ENCODE peak calls at places on chromosome 16, in six cellular contexts. One of them, this sample, is unnamed.

GRCh38 chr16:16763449-16763848 is 384.5 kb downstream of the NPIPA7 start:
- ATAC-seq in heart right ventricle: no peak
- ATAC-seq in left lung: no peak
- ATAC-seq in GM23338: no peak
- ATAC-seq in K562: no peak
- ATAC-seq in HepG2: no peak
- ATAC-seq in this sample: no peak

GRCh38 chr16:4200000-4200780 is 41.7 kb downstream of the SRL start:
- ATAC-seq in heart right ventricle: peak; percentile 86
- ATAC-seq in left lung: peak; percentile 99
- ATAC-seq in GM23338: peak; percentile 88
- ATAC-seq in K562: peak; percentile 96
- ATAC-seq in HepG2: peak; percentile 94
- ATAC-seq in this sample: peak; percentile 88

GRCh38 chr16:17380613-17381012 is 90.1 kb downstream of the XYLT1 start:
- ATAC-seq in heart right ventricle: no peak
- ATAC-seq in left lung: peak; percentile 25
- ATAC-seq in GM23338: no peak
- ATAC-seq in K562: no peak
- ATAC-seq in HepG2: no peak
- ATAC-seq in this sample: peak; percentile 31

GRCh38 chr16:67641779-67642708 is 2.9 kb upstream of the CARMIL2 start:
- ATAC-seq in heart right ventricle: peak; percentile 72
- ATAC-seq in left lung: peak; percentile 78
- ATAC-seq in GM23338: no peak
- ATAC-seq in K562: no peak
- ATAC-seq in HepG2: peak; percentile 4
- ATAC-seq in this sample: peak; percentile 74

GRCh38 chr16:78075800-78076199 is 23.7 kb upstream of the WWOX start:
- ATAC-seq in heart right ventricle: no peak
- ATAC-seq in left lung: no peak
- ATAC-seq in GM23338: peak; percentile 15
- ATAC-seq in K562: peak; percentile 47
- ATAC-seq in HepG2: peak; percentile 53
- ATAC-seq in this sample: no peak

GRCh38 chr16:17304124-17304813 is 166.5 kb downstream of the XYLT1 start:
- ATAC-seq in heart right ventricle: peak; percentile 14
- ATAC-seq in left lung: peak; percentile 86
- ATAC-seq in GM23338: no peak
- ATAC-seq in K562: no peak
- ATAC-seq in HepG2: no peak
- ATAC-seq in this sample: peak; percentile 38

GRCh38 chr16:46920402-46921068 is 36.4 kb downstream of the GPT2 start:
- ATAC-seq in heart right ventricle: no peak
- ATAC-seq in left lung: peak; percentile 81
- ATAC-seq in GM23338: no peak
- ATAC-seq in K562: no peak
- ATAC-seq in HepG2: no peak
- ATAC-seq in this sample: no peak

GRCh38 chr16:69600202-69600601 is 34.4 kb downstream of the NFAT5 start:
- ATAC-seq in heart right ventricle: no peak
- ATAC-seq in left lung: peak; percentile 26
- ATAC-seq in GM23338: no peak
- ATAC-seq in K562: no peak
- ATAC-seq in HepG2: no peak
- ATAC-seq in this sample: no peak

GRCh38 chr16:87451563-87452210 is 41.1 kb downstream of the ZCCHC14 start:
- ATAC-seq in heart right ventricle: no peak
- ATAC-seq in left lung: no peak
- ATAC-seq in GM23338: no peak
- ATAC-seq in K562: no peak
- ATAC-seq in HepG2: peak; percentile 26
- ATAC-seq in this sample: no peak

GRCh38 chr16:54033747-54034146 is 252.8 kb downstream of the IRX3 start:
- ATAC-seq in heart right ventricle: no peak
- ATAC-seq in left lung: no peak
- ATAC-seq in GM23338: no peak
- ATAC-seq in K562: no peak
- ATAC-seq in HepG2: no peak
- ATAC-seq in this sample: no peak

GRCh38 chr16:72878301-72879269 is 169.3 kb downstream of the ZFHX3 start:
- ATAC-seq in heart right ventricle: peak; percentile 42
- ATAC-seq in left lung: peak; percentile 32
- ATAC-seq in GM23338: no peak
- ATAC-seq in K562: no peak
- ATAC-seq in HepG2: peak; percentile 80
- ATAC-seq in this sample: peak; percentile 40

GRCh38 chr16:15829460-15829859 is 27.4 kb downstream of the MYH11 start:
- ATAC-seq in heart right ventricle: peak; percentile 89
- ATAC-seq in left lung: peak; percentile 72
- ATAC-seq in GM23338: peak; percentile 91
- ATAC-seq in K562: no peak
- ATAC-seq in HepG2: peak; percentile 31
- ATAC-seq in this sample: peak; percentile 90

GRCh38 chr16:87006789-87007745 is 310.1 kb downstream of the C16orf95 start:
- ATAC-seq in heart right ventricle: no peak
- ATAC-seq in left lung: no peak
- ATAC-seq in GM23338: no peak
- ATAC-seq in K562: no peak
- ATAC-seq in HepG2: no peak
- ATAC-seq in this sample: no peak

DNA sequence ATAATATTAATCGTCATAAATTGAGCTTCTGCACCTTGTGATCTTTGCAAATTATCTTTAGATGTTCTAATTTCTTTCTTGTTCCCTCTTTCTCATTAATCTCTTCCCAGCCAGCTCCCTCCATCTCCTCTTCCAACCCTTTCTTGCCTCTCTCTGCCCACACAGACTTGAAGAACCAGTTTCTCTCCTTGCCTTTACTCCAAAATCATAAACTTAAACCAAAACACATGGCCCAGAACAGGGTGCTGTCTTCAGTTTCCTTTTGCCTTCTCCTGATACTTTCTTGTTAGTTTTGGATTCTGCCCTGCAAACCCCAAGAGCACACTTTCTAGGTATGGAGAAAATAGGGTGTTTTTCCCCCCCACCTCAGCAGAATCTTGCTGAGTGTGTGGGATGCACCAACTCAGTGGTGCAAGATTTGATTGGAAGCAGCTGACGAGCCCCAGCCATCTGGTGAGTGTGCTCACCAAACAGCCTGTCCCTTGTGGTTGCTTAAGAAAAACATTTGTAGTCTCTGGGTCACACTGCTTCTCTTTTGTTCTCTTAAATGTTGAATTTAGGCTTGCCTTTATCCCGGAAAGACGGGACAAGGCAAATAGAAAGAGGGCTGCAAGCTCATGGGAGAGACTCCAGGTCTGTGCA is 175.8 kb upstream of the MAF start:
- ATAC-seq in heart right ventricle: peak; percentile 95
- ATAC-seq in left lung: peak; percentile 53
- ATAC-seq in GM23338: peak; percentile 89
- ATAC-seq in K562: peak; percentile 77
- ATAC-seq in HepG2: no peak
- ATAC-seq in this sample: peak; percentile 89
- TF ChIP-seq CTCF in heart right ventricle: peak; percentile 30
- TF ChIP-seq CTCF in left lung: no peak
- TF ChIP-seq CTCF in GM23338: no peak
- TF ChIP-seq CTCF in K562: no peak
- TF ChIP-seq CTCF in HepG2: no peak
- TF ChIP-seq CTCF in this sample: no peak

GRCh38 chr16:57898961-57899360 is 72.0 kb downstream of the CNGB1 start:
- ATAC-seq in heart right ventricle: no peak
- ATAC-seq in left lung: no peak
- ATAC-seq in GM23338: no peak
- ATAC-seq in K562: no peak
- ATAC-seq in HepG2: no peak
- ATAC-seq in this sample: no peak

GRCh38 chr16:57897053-57897784 is 73.7 kb downstream of the CNGB1 start:
- ATAC-seq in heart right ventricle: no peak
- ATAC-seq in left lung: peak; percentile 2
- ATAC-seq in GM23338: no peak
- ATAC-seq in K562: peak; percentile 19
- ATAC-seq in HepG2: no peak
- ATAC-seq in this sample: no peak

GRCh38 chr16:57901480-57902069 is 69.4 kb downstream of the CNGB1 start:
- ATAC-seq in heart right ventricle: no peak
- ATAC-seq in left lung: no peak
- ATAC-seq in GM23338: no peak
- ATAC-seq in K562: no peak
- ATAC-seq in HepG2: peak; percentile 45
- ATAC-seq in this sample: no peak

GRCh38 chr16:57900796-57901479 is 70.0 kb downstream of the CNGB1 start:
- ATAC-seq in heart right ventricle: no peak
- ATAC-seq in left lung: no peak
- ATAC-seq in GM23338: no peak
- ATAC-seq in K562: no peak
- ATAC-seq in HepG2: peak; percentile 42
- ATAC-seq in this sample: no peak

DNA sequence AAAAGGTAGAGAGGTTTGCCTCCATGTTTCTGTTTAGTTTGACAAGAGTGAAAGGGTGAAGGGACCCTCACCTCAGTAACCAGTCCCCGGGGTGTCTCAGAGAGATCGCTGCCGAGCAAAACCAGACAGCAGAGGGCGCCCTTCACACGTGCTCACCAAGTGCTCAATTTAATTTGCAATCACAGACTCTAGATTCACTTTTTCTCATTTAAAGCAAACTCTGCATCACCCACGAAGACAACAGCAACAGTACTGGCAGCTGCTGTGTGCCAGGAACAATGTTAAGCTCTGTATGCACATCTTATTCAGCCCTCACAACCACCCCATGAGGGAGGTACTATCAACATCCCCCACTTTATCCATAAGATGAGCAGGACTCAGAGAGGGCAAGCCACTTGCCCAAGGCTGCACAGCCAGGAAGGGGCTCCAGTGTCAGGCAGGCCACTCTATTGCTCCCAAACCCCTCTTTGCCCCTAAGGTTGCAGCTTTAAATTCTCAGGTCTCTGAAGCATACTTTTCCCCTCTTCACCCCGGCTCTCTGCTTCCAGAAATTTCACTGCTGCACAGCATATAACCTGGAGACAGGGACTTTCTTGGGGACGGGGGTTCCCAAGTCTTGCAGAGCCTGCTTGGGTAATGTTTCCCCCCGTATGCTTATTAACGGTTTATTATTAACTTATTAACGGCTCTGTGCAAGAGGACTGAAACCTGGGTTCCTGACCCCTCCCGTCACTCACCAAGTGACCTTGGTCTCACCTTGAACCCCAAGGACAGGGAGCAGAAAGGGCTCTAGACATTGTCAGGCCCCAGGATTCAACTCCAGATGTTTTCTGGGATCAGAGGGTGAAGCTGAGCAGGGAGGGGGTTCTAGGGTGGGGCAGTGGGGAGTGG is 70.9 kb downstream of the CNGB1 start:
- ATAC-seq in heart right ventricle: peak; percentile 84
- ATAC-seq in left lung: peak; percentile 81
- ATAC-seq in GM23338: peak; percentile 87
- ATAC-seq in K562: peak; percentile 87
- ATAC-seq in HepG2: peak; percentile 52
- ATAC-seq in this sample: peak; percentile 50
- H3K4me1 ChIP-seq in heart right ventricle: no peaks in the 10 kb centered on the region
- H3K4me1 ChIP-seq in left lung: no peaks in the 10 kb centered on the region
- H3K4me1 ChIP-seq in GM23338: no peaks in the 10 kb centered on the region
- H3K4me1 ChIP-seq in K562: peaks cover 2% of the 10 kb centered on the region
- H3K4me1 ChIP-seq in HepG2: peaks cover 82% of the 10 kb centered on the region
- H3K4me1 ChIP-seq in this sample: no peaks in the 10 kb centered on the region

GRCh38 chr16:49051626-49052025 is 230.0 kb downstream of the CBLN1 start:
- ATAC-seq in heart right ventricle: no peak
- ATAC-seq in left lung: no peak
- ATAC-seq in GM23338: no peak
- ATAC-seq in K562: no peak
- ATAC-seq in HepG2: no peak
- ATAC-seq in this sample: no peak
- TF ChIP-seq CTCF in heart right ventricle: no peak
- TF ChIP-seq CTCF in left lung: no peak
- TF ChIP-seq CTCF in GM23338: no peak
- TF ChIP-seq CTCF in K562: no peak
- TF ChIP-seq CTCF in HepG2: no peak
- TF ChIP-seq CTCF in this sample: no peak

GRCh38 chr16:49442805-49443204 is 69.2 kb downstream of the C16orf78 start:
- ATAC-seq in heart right ventricle: no peak
- ATAC-seq in left lung: no peak
- ATAC-seq in GM23338: no peak
- ATAC-seq in K562: no peak
- ATAC-seq in HepG2: no peak
- ATAC-seq in this sample: no peak
- H3K4me1 ChIP-seq in heart right ventricle: peaks cover 40% of the 10 kb centered on the region
- H3K4me1 ChIP-seq in left lung: no peaks in the 10 kb centered on the region
- H3K4me1 ChIP-seq in GM23338: peaks cover 24% of the 10 kb centered on the region
- H3K4me1 ChIP-seq in K562: no peaks in the 10 kb centered on the region
- H3K4me1 ChIP-seq in HepG2: no peaks in the 10 kb centered on the region
- H3K4me1 ChIP-seq in this sample: no peaks in the 10 kb centered on the region

GRCh38 chr16:13919330-13919682 is 648 bp upstream of the ERCC4 start:
- ATAC-seq in heart right ventricle: peak; percentile 32
- ATAC-seq in left lung: peak; percentile 45
- ATAC-seq in GM23338: peak; percentile 1
- ATAC-seq in K562: peak; percentile 53
- ATAC-seq in HepG2: peak; percentile 57
- ATAC-seq in this sample: peak; percentile 23
- TF ChIP-seq CTCF in heart right ventricle: no peak
- TF ChIP-seq CTCF in left lung: no peak
- TF ChIP-seq CTCF in GM23338: no peak
- TF ChIP-seq CTCF in K562: peak; percentile 61
- TF ChIP-seq CTCF in HepG2: no peak
- TF ChIP-seq CTCF in this sample: no peak

GRCh38 chr16:82452002-82452741 is 174.6 kb upstream of the CDH13 start:
- ATAC-seq in heart right ventricle: no peak
- ATAC-seq in left lung: no peak
- ATAC-seq in GM23338: no peak
- ATAC-seq in K562: no peak
- ATAC-seq in HepG2: no peak
- ATAC-seq in this sample: no peak
- H3K4me1 ChIP-seq in heart right ventricle: no peaks in the 10 kb centered on the region
- H3K4me1 ChIP-seq in left lung: no peaks in the 10 kb centered on the region
- H3K4me1 ChIP-seq in GM23338: no peaks in the 10 kb centered on the region
- H3K4me1 ChIP-seq in K562: no peaks in the 10 kb centered on the region
- H3K4me1 ChIP-seq in HepG2: no peaks in the 10 kb centered on the region
- H3K4me1 ChIP-seq in this sample: peaks cover 5% of the 10 kb centered on the region

This sample was measured in gastroesophageal sphincter.